ENCODE peak calls at places on chromosome 4, in nine cellular contexts. M, U, R, X, L, C, H, S and E are unnamed samples.

GRCh38 chr4:73021634-73022033 is 47.9 kb downstream of the COX18 start:
- DNase-seq in M (no peak), U (no peak), R (peak), X (no peak), L (peak), C (peak), H (peak), S (peak), E (no peak)

GRCh38 chr4:81256059-81256635 is 41.1 kb upstream of the PRKG2 start:
- DNase-seq in M (no peak), U (no peak), R (no peak), X (no peak), L (no peak), C (no peak), H (no peak), S (no peak), E (no peak)

GRCh38 chr4:41963105-41963504 is 18.5 kb upstream of the DCAF4L1 start:
- DNase-seq in M (no peak), U (no peak), R (peak), X (no peak), L (no peak), C (peak), H (no peak), S (peak), E (no peak)

GRCh38 chr4:159273841-159274240 is 171.0 kb downstream of the RAPGEF2 start:
- DNase-seq in M (no peak), U (no peak), R (no peak), X (no peak), L (no peak), C (no peak), H (no peak), S (no peak), E (no peak)

GRCh38 chr4:146525754-146526153 is 4.0 kb upstream of the SLC10A7 start:
- DNase-seq in M (no peak), U (no peak), R (no peak), X (no peak), L (no peak), C (no peak), H (no peak), S (no peak), E (no peak)

GRCh38 chr4:165711436-165711835 is 161.6 kb upstream of the TLL1 start:
- DNase-seq in M (no peak), U (no peak), R (no peak), X (no peak), L (no peak), C (no peak), H (no peak), S (peak), E (no peak)

GRCh38 chr4:61678297-61678696 is 478.2 kb downstream of the ADGRL3 start:
- DNase-seq in M (no peak), U (no peak), R (no peak), X (no peak), L (no peak), C (no peak), H (no peak), S (no peak), E (no peak)

GRCh38 chr4:74479009-74479408 is 34.1 kb downstream of the AREG start:
- DNase-seq in M (no peak), U (no peak), R (no peak), X (no peak), L (no peak), C (no peak), H (no peak), S (no peak), E (no peak)

GRCh38 chr4:126533176-126533575 is 1099.6 kb upstream of the INTU start:
- DNase-seq in M (no peak), U (no peak), R (no peak), X (no peak), L (no peak), C (no peak), H (no peak), S (peak), E (no peak)

GRCh38 chr4:20890752-20891151 is 190.5 kb downstream of the PACRGL start:
- DNase-seq in M (no peak), U (no peak), R (peak), X (no peak), L (no peak), C (no peak), H (no peak), S (no peak), E (no peak)

GRCh38 chr4:116180056-116180690 is 905.2 kb downstream of the TRAM1L1 start:
- DNase-seq in M (no peak), U (no peak), R (peak), X (no peak), L (peak), C (peak), H (no peak), S (peak), E (no peak)

GRCh38 chr4:113905301-113905700 is 74.1 kb downstream of the ARSJ start:
- DNase-seq in M (no peak), U (no peak), R (no peak), X (no peak), L (no peak), C (no peak), H (no peak), S (no peak), E (no peak)

GRCh38 chr4:147334478-147334877 is 146.4 kb upstream of the EDNRA start:
- DNase-seq in M (no peak), U (no peak), R (peak), X (no peak), L (no peak), C (no peak), H (no peak), S (peak), E (no peak)

GRCh38 chr4:82630079-82630478 is 68.3 kb upstream of the TMEM150C start:
- DNase-seq in M (no peak), U (no peak), R (no peak), X (no peak), L (no peak), C (no peak), H (no peak), S (no peak), E (no peak)